ENCODE peak calls at places on chromosomes 11 and 22, in four cellular contexts. N is cardiac muscle cell, Y is heart right ventricle, S is AG04450. J is an unnamed sample.
A peak's percentile ranks its signal among the peaks of the same experiment; 100 is the strongest.

GRCh38 chr11:41872458-41872857 is 413.0 kb upstream of the LRRC4C start:
- DNase-seq in N (no peak), Y (no peak), S (no peak), J (no peak)

GRCh38 chr11:33977676-33978075 is 73.9 kb upstream of the CAPRIN1 start:
- DNase-seq in N (no peak), Y (no peak), S (no peak), J (no peak)

GRCh38 chr11:95908826-95909225 is 15.1 kb downstream of the MTMR2 start:
- DNase-seq in N (no peak), Y (no peak), S (no peak), J (no peak)

GRCh38 chr11:134945993-134946392 is 534.0 kb upstream of the B3GAT1 start:
- DNase-seq in N (no peak), Y (no peak), S (no peak), J (no peak)

GRCh38 chr11:14413307-14414072 is 54.5 kb upstream of the RRAS2 start:
- DNase-seq in N (no peak), Y (no peak), S (no peak), J (no peak)

GRCh38 chr11:12187399-12187798 is 77.0 kb downstream of the MICAL2 start:
- DNase-seq in N (peak; percentile 75), Y (no peak), S (no peak), J (no peak)

GRCh38 chr22:42932857-42933782 is 76.0 kb upstream of the ARFGAP3 start:
- DNase-seq in N (no peak), Y (no peak), S (no peak), J (no peak)

GRCh38 chr11:27046956-27047355 is 6.3 kb downstream of the BBOX1 start:
- DNase-seq in N (no peak), Y (no peak), S (no peak), J (no peak)

GRCh38 chr11:44047931-44048431 is at the start of gene ACCSL:
- DNase-seq in N (no peak), Y (no peak), S (no peak), J (peak; percentile 19)

GRCh38 chr22:26586556-26587325 is 3.2 kb downstream of the TPST2 start:
- DNase-seq in N (no peak), Y (no peak), S (no peak), J (no peak)

GRCh38 chr11:57775474-57775873 is 13.9 kb downstream of the CTNND1 start:
- DNase-seq in N (no peak), Y (no peak), S (no peak), J (no peak)

GRCh38 chr11:456533-456932 is 6.5 kb downstream of the PTDSS2 start:
- DNase-seq in N (no peak), Y (no peak), S (no peak), J (no peak)

GRCh38 chr11:132992838-132993680 is 539.2 kb downstream of the OPCML start:
- DNase-seq in N (no peak), Y (no peak), S (no peak), J (no peak)

GRCh38 chr11:60974726-60975125 is 3.2 kb downstream of the CD6 start:
- DNase-seq in N (no peak), Y (no peak), S (no peak), J (no peak)

GRCh38 chr11:836274-836673 is 3.5 kb downstream of the CD151 start:
- DNase-seq in N (no peak), Y (no peak), S (no peak), J (no peak)

GRCh38 chr11:97224396-97224795 is 834.6 kb downstream of the JRKL start:
- DNase-seq in N (no peak), Y (no peak), S (no peak), J (no peak)

GRCh38 chr11:96827164-96827563 is 437.4 kb downstream of the JRKL start:
- DNase-seq in N (peak; percentile 61), Y (no peak), S (no peak), J (no peak)

GRCh38 chr22:27113211-27114030 is 456.0 kb downstream of the MIAT start:
- DNase-seq in N (no peak), Y (no peak), S (no peak), J (no peak)

GRCh38 chr22:45331486-45331885 is 21.8 kb downstream of the FAM118A start:
- DNase-seq in N (no peak), Y (no peak), S (no peak), J (no peak)

GRCh38 chr11:2590131-2590950 is 109.5 kb downstream of the KCNQ1OT1 start:
- DNase-seq in N (no peak), Y (no peak), S (no peak), J (peak; percentile 33)

GRCh38 chr22:26713823-26714449 is 56.5 kb downstream of the MIAT start:
- DNase-seq in N (peak; percentile 45), Y (no peak), S (no peak), J (no peak)

GRCh38 chr11:64040684-64041267 is 5.0 kb downstream of the FLRT1 start:
- DNase-seq in N (peak; percentile 38), Y (no peak), S (no peak), J (no peak)
- TF ChIP-seq CTCF in N (peak; percentile 39), Y (peak; percentile 29), S (peak; percentile 42), J (no peak)

GRCh38 chr11:75561426-75562047 is 516 bp upstream of the SERPINH1 start:
- DNase-seq in N (no peak), Y (no peak), S (no peak), J (no peak)

GRCh38 chr11:75562048-75562835 is at the start of gene SERPINH1:
- DNase-seq in N (peak; percentile 91), Y (peak; percentile 88), S (no peak), J (peak; percentile 47)

GRCh38 chr11:75562836-75563484 is 907 bp downstream of the SERPINH1 start:
- DNase-seq in N (peak; percentile 53), Y (peak; percentile 50), S (no peak), J (no peak)

GRCh38 chr11:75558939-75559843 is 2.9 kb upstream of the SERPINH1 start:
- DNase-seq in N (peak; percentile 77), Y (peak; percentile 38), S (no peak), J (no peak)

GRCh38 chr11:75560644-75561043 is 1.4 kb upstream of the SERPINH1 start:
- DNase-seq in N (no peak), Y (no peak), S (no peak), J (no peak)
- TF ChIP-seq CTCF in N (no peak), Y (no peak), S (no peak), J (no peak)

GRCh38 chr11:72812968-72813739 is 1.1 kb upstream of the ATG16L2 start:
- DNase-seq in N (peak; percentile 52), Y (no peak), S (no peak), J (no peak)

GRCh38 chr11:72816404-72816990 is 2.3 kb downstream of the ATG16L2 start:
- DNase-seq in N (no peak), Y (no peak), S (no peak), J (no peak)

GRCh38 chr11:72814139-72814830 is at the start of gene ATG16L2:
- DNase-seq in N (peak; percentile 93), Y (peak; percentile 90), S (no peak), J (peak; percentile 82)

GRCh38 chr11:72813740-72814138 is 472 bp upstream of the ATG16L2 start:
- DNase-seq in N (peak; percentile 86), Y (peak; percentile 86), S (no peak), J (no peak)

DNA sequence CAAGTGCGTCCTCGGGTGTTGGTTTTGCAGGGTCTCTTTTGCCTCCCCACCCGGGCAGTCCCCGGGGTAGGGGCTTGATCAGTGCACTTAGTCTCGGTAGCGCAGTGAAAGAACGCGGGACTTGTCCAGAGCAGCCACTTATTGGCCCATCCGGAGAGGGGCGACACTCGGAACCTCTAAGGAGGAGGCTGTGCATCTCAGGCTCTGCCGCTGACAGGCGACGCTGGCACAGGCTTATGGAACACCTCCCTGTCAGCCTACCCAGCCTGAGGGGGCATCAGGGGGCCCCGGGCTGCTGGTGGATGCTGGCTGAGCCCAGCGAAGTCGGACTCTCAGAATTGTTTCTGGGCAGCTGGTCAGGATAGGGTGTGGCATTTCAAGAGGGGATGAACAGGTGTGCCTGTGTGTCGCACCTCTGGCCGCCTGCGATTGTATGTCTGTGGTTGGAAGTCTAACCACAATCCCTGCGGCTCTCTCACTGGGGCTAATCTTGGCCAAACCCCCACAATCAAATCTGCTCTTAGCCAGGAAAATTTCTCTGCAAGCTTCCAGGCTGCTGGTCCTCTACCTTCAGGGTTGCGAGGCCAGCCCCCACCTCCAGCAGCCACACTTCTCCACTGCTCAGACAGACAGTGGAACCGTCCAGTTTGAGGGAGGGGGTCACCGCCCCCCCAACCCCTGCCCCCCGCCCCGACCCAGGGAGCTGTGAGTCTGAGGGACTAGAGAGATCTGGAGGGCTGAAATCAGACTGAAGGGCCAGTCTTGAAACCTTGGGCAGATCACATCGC is 814 bp downstream of the ATG16L2 start:
- DNase-seq in N (peak; percentile 75), Y (no peak), S (no peak), J (no peak)
- TF ChIP-seq CTCF in N (no peak), Y (no peak), S (no peak), J (no peak)

DNA sequence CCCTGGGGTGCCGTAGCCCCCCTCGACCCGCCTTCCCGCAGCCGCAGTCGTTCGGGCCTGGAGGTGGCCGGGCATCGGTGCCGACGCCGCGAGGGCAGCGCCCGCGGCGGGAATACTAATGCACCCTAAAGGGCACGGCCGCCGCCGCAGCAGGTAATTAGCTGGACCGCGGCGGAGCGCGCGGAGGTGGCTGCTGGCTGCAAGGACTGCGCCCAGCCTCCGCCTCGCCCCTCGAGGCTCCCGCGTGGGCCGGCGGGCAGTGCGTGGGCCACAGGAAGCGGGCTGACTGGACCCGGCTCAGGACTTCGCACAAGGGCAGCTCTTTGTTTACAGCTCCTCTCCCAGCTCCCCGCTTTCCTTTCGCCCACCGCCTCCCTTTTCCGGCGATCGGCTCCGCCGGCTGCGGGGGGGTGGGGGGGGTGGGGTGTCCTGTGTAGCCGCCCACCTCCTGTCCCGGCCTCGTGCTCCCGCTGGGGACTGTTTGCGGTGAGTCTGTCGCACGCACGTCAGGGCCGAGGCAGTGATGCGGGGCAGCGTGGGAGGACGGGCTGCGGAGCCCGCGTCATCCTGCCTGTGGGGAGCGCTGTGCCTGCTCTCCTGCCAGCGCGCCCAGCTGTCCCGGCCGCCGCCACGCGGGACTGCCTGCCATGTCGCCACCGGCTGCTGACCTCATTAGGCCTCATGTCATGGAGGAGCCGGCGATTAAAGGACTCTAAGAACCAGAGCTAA is 53.2 kb downstream of the GRIK4 start:
- DNase-seq in N (peak; percentile 57), Y (peak; percentile 50), S (no peak), J (no peak)
- TF ChIP-seq CTCF in N (peak; percentile 16), Y (no peak), S (peak; percentile 32), J (no peak)

GRCh38 chr11:46554205-46555162 is 39.3 kb downstream of the AMBRA1 start:
- DNase-seq in N (no peak), Y (no peak), S (peak; percentile 30), J (no peak)

GRCh38 chr11:46553746-46554204 is 40.0 kb downstream of the AMBRA1 start:
- DNase-seq in N (no peak), Y (no peak), S (no peak), J (no peak)

GRCh38 chr11:46551261-46551660 is 42.6 kb downstream of the AMBRA1 start:
- DNase-seq in N (no peak), Y (no peak), S (no peak), J (no peak)

GRCh38 chr11:46557684-46558151 is 36.1 kb downstream of the AMBRA1 start:
- DNase-seq in N (no peak), Y (no peak), S (no peak), J (no peak)

GRCh38 chr11:46555269-46556054 is 38.4 kb downstream of the AMBRA1 start:
- DNase-seq in N (no peak), Y (no peak), S (no peak), J (no peak)
- TF ChIP-seq CTCF in N (no peak), Y (no peak), S (no peak), J (no peak)